ENCODE peak calls at places on chromosome 1, in six cellular contexts. W is progenitor cell of endocrine pancreas; P is DMS 273 treated with DMSO at 0.1 percent for 48 hours; K is NCI-H446 treated with DMSO at 0.1 percent for 48 hours; D is naive thymus-derived CD8-positive, alpha-beta T cell; X is HFFc6. H is an unnamed sample.

GRCh38 chr1:151568626-151569088 is 28.5 kb downstream of the TUFT1 start:
- DNase-seq in P (no peak), X (no peak), W (no peak), K (no peak), D (no peak), H (no peak)

GRCh38 chr1:92356956-92357355 is 58.1 kb downstream of the RPAP2 start:
- DNase-seq in K (no peak), W (no peak), X (peak; percentile 71), D (no peak), P (no peak), H (peak; percentile 90)

GRCh38 chr1:156643266-156644092 is 1.6 kb downstream of the BCAN start:
- DNase-seq in P (no peak), K (no peak), W (no peak), D (peak; percentile 56), X (no peak), H (no peak)

GRCh38 chr1:246632584-246633168 is 66.4 kb downstream of the CNST start:
- DNase-seq in X (peak; percentile 96), W (no peak), D (no peak), K (no peak), P (no peak), H (peak; percentile 48)

GRCh38 chr1:117671781-117672501 is 66.1 kb downstream of the TENT5C start:
- DNase-seq in D (no peak), X (no peak), K (no peak), W (no peak), P (no peak), H (peak; percentile 75)

GRCh38 chr1:21311016-21311415 is 20.8 kb upstream of the ECE1 start:
- DNase-seq in P (no peak), D (no peak), K (no peak), W (no peak), X (no peak), H (no peak)

GRCh38 chr1:21251773-21252471 is 38.3 kb downstream of the ECE1 start:
- DNase-seq in X (peak; percentile 97), W (peak; percentile 27), K (no peak), D (no peak), P (no peak), H (peak; percentile 94)

GRCh38 chr1:924619-925323 is 1.0 kb downstream of the SAMD11 start:
- DNase-seq in D (no peak), K (no peak), P (no peak), X (peak; percentile 61), W (no peak), H (peak; percentile 29)

GRCh38 chr1:117372863-117373412 is 5.7 kb downstream of the MAN1A2 start:
- DNase-seq in D (no peak), W (no peak), K (no peak), X (no peak), P (no peak), H (no peak)

GRCh38 chr1:161721738-161722343 is 497 bp downstream of the FCRLB start:
- DNase-seq in P (no peak), X (peak; percentile 89), D (no peak), K (no peak), W (no peak), H (peak; percentile 79)

H was measured in fibroblast of pulmonary artery.